ENCODE peak calls at places on chromosomes 6 and 20, in eight cellular contexts. X, G, S, K, Y, C, L and H are unnamed samples. For H3K9me3, the result is how much of the 10 kb centered on the place peaks cover.

GRCh38 chr6:15893556-15894253 is 230.9 kb upstream of the DTNBP1 start:
- DNase-seq in X (no peak), G (no peak), S (peak), K (no peak), Y (peak), C (no peak), L (no peak), H (no peak)

GRCh38 chr20:24818056-24818455 is 131.0 kb upstream of the CST7 start:
- DNase-seq in X (no peak), G (no peak), S (no peak), K (no peak), Y (no peak), C (no peak), L (no peak), H (no peak)

GRCh38 chr6:27873101-27874030 is 38.8 kb downstream of the OR2B2 start:
- DNase-seq in X (peak), G (peak), S (no peak), K (peak), Y (no peak), C (no peak), L (no peak), H (peak)

GRCh38 chr6:108544586-108544985 is 16.1 kb upstream of the FOXO3 start:
- DNase-seq in X (no peak), G (no peak), S (no peak), K (no peak), Y (no peak), C (no peak), L (no peak), H (no peak)

GRCh38 chr20:43981535-43981934 is 66.9 kb downstream of the TOX2 start:
- DNase-seq in X (no peak), G (no peak), S (no peak), K (no peak), Y (no peak), C (no peak), L (no peak), H (no peak)

GRCh38 chr6:159089909-159090308 is 45.1 kb upstream of the TAGAP start:
- DNase-seq in X (no peak), G (no peak), S (no peak), K (no peak), Y (no peak), C (no peak), L (no peak), H (no peak)

GRCh38 chr20:37697314-37697713 is 3.5 kb downstream of the CTNNBL1 start:
- DNase-seq in X (no peak), G (no peak), S (no peak), K (no peak), Y (no peak), C (no peak), L (no peak), H (no peak)

GRCh38 chr20:32152421-32153155 is 43.1 kb downstream of the TM9SF4 start:
- DNase-seq in X (no peak), G (no peak), S (no peak), K (no peak), Y (no peak), C (no peak), L (no peak), H (peak)

GRCh38 chr20:50193851-50194830 is 3.5 kb downstream of the CEBPB start:
- DNase-seq in X (no peak), G (peak), S (no peak), K (peak), Y (no peak), C (no peak), L (no peak), H (peak)

GRCh38 chr6:88368071-88368787 is 202.1 kb upstream of the CNR1 start:
- DNase-seq in X (no peak), G (no peak), S (no peak), K (no peak), Y (no peak), C (no peak), L (no peak), H (no peak)

GRCh38 chr20:58402305-58402704 is 13.3 kb downstream of the VAPB start:
- DNase-seq in X (no peak), G (no peak), S (no peak), K (no peak), Y (no peak), C (no peak), L (no peak), H (no peak)

DNA sequence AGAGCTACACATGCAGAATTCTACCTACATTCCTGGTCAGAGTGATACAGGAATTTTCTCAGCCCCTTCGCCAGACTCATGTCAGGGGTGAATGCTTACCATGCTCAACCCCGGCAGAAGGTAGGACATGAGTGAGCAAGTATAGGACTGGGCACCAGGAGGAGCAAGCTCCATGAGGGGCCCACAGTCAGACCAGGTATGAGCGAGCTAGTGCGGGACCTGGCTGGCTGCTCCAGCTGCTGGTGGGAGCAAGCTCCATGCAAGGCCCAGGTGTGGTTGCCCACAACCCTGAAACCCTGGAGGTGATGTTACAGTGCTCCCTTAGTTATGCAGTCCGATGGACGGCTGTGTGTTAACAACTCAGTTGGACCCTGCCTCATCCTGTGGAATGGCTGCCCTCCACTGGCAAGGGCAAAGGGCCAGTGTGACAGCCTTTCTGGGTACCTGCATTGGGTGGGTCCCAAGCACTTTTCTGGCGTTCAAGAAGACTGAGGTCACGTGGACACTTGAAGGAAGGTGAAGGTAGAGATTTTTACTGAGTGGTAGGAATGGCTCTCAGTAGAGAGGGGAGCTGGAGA is 503.5 kb upstream of the CITED2 start:
- DNase-seq in X (no peak), G (no peak), S (no peak), K (no peak), Y (no peak), C (no peak), L (no peak), H (no peak)
- TF ChIP-seq CTCF in X (no peak), G (no peak), S (no peak), K (no peak), Y (no peak), C (no peak), L (no peak), H (no peak)

GRCh38 chr6:164105705-164106104 is 691.2 kb downstream of the QKI start:
- DNase-seq in X (no peak), G (no peak), S (no peak), K (no peak), Y (no peak), C (no peak), L (no peak), H (no peak)

GRCh38 chr6:164107297-164107995 is 692.9 kb downstream of the QKI start:
- DNase-seq in X (no peak), G (peak), S (no peak), K (no peak), Y (no peak), C (peak), L (no peak), H (no peak)

GRCh38 chr6:164106345-164106769 is 691.8 kb downstream of the QKI start:
- DNase-seq in X (no peak), G (peak), S (no peak), K (no peak), Y (no peak), C (peak), L (no peak), H (no peak)

GRCh38 chr6:164102701-164103100 is 688.2 kb downstream of the QKI start:
- DNase-seq in X (no peak), G (no peak), S (no peak), K (no peak), Y (no peak), C (no peak), L (no peak), H (no peak)

DNA sequence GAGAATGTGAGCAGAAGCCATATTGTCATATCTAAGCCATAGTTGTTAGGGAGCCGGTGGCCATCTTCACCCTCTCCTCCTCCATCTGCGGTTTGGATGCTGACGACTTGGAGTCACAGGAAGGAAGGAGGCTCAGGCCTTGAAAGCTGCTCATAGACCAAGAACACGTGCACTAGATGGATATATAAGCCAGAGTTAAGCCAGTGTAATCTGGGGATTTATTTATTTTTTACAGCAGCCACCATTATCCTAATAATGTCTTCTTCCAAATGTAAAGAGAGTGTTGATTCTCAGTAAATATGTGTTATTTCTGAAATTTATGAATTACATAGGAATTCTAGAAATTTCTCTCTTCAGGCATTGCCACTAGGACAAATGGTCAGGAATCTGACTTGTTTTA is 689.9 kb downstream of the QKI start:
- DNase-seq in X (no peak), G (no peak), S (no peak), K (no peak), Y (no peak), C (no peak), L (no peak), H (no peak)
- H3K9me3 ChIP-seq in X (under half), G (under half), S (under half), K (under half), Y (under half), C (under half), L (under half), H (under half)

GRCh38 chr6:131552572-131552971 is 20.5 kb upstream of the ARG1 start:
- DNase-seq in X (no peak), G (no peak), S (no peak), K (no peak), Y (no peak), C (no peak), L (no peak), H (no peak)
- TF ChIP-seq CTCF in X (no peak), G (no peak), S (no peak), K (no peak), Y (no peak), C (no peak), L (no peak), H (no peak)

GRCh38 chr6:168039301-168039700 is 39.7 kb downstream of the FRMD1 start:
- DNase-seq in X (no peak), G (no peak), S (no peak), K (no peak), Y (no peak), C (no peak), L (no peak), H (no peak)
- H3K9me3 ChIP-seq in X (under half), G (under half), S (under half), K (under half), Y (under half), C (under half), L (under half), H (under half)

GRCh38 chr20:62401331-62401779 is 5.7 kb downstream of the CABLES2 start:
- DNase-seq in X (no peak), G (no peak), S (no peak), K (no peak), Y (no peak), C (no peak), L (no peak), H (no peak)
- TF ChIP-seq CTCF in X (no peak), G (no peak), S (no peak), K (no peak), Y (no peak), C (no peak), L (no peak), H (no peak)

GRCh38 chr6:99607416-99608036 is 893 bp downstream of the PRDM13 start:
- DNase-seq in X (no peak), G (no peak), S (no peak), K (no peak), Y (no peak), C (no peak), L (no peak), H (no peak)

GRCh38 chr6:99608059-99608885 is 1.6 kb downstream of the PRDM13 start:
- DNase-seq in X (no peak), G (no peak), S (no peak), K (no peak), Y (no peak), C (no peak), L (no peak), H (no peak)

GRCh38 chr6:99611148-99611547 is 4.5 kb downstream of the PRDM13 start:
- DNase-seq in X (no peak), G (no peak), S (no peak), K (no peak), Y (no peak), C (no peak), L (no peak), H (no peak)

GRCh38 chr6:99608886-99609482 is 2.4 kb downstream of the PRDM13 start:
- DNase-seq in X (no peak), G (no peak), S (no peak), K (no peak), Y (no peak), C (no peak), L (no peak), H (no peak)

DNA sequence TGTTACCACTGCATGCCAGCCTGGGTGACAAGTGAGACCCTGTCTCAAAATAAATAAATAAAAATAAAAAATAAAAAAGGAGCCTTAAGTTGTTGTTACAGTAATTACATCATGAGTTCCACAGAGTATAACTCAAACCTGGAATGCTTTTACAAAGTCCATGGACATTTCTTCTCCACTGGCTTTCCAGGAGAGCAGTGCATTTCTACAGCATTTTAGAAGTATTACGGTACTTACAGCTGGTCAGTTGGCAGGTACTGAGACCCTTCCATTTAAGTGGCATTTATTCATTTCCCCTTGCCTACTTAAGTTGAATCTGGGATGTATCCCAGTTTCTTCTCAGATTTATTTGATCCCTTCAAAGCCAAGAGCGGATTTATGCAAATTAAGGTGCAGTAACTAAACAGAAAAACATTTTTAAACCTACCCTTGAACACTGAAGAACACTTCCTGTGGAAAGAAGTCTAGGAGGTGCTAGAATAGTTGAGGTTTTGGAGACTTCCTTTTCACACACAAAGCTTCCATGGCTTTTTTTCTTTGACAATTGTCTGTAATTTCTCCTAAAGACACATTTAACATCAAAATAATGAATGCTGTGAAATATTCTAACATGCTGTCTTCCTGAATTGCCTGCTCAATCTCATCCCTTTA is 3.3 kb downstream of the PRDM13 start:
- DNase-seq in X (no peak), G (no peak), S (no peak), K (no peak), Y (no peak), C (no peak), L (no peak), H (no peak)
- H3K9me3 ChIP-seq in X (under half), G (under half), S (under half), K (under half), Y (under half), C (under half), L (under half), H (under half)

GRCh38 chr6:5898563-5898962 is 108.2 kb downstream of the NRN1 start:
- DNase-seq in X (no peak), G (no peak), S (no peak), K (no peak), Y (no peak), C (no peak), L (no peak), H (no peak)
- TF ChIP-seq CTCF in X (no peak), G (no peak), S (no peak), K (no peak), Y (no peak), C (no peak), L (no peak), H (no peak)

DNA sequence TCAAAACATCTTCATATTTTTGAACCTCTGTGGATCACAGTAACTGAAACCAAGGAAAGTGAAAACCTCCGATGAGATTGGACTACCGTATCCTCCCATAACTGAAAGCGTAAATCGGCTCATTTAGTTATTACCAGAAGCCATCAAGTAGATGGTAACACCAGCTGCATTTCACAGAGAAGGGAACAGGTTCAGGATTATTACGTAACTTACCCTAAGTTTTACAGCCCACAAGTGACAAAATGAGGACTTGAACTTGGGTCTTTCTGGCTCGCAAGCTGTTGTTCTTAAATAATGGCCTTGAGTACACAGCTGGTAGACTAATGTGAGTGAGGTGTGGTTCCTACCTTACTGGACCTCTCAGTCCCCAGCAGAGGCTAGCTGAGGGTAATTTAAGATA is 37.9 kb upstream of the CBLN4 start:
- DNase-seq in X (no peak), G (no peak), S (no peak), K (no peak), Y (no peak), C (no peak), L (no peak), H (no peak)
- H3K9me3 ChIP-seq in X (under half), G (under half), S (under half), K (under half), Y (under half), C (under half), L (under half), H (under half)

DNA sequence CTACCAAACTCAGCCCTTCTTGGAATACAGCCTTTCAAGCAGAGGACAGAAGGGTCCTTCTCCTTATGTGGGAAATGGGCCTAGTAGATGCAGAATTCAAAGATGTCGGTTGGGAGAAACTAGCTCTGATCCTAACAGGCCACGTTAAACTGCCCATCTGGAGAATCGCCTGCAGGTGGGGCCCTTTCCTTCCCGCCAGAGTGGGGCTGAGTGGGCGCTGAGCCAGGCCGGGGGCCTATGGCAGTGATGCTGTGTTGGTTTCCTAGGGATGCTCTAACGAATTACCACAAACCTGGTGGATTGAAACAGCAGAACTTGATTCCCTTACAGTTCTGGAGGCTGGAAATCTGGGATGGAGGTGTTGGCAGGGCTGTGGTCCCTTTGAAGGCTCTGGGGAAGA is 9.1 kb downstream of the MAPK13 start:
- DNase-seq in X (no peak), G (no peak), S (no peak), K (no peak), Y (no peak), C (no peak), L (no peak), H (no peak)
- TF ChIP-seq CTCF in X (no peak), G (no peak), S (peak), K (peak), Y (no peak), C (no peak), L (no peak), H (no peak)